ENCODE peak calls at places on chromosomes 7 and 10, in nine cellular contexts. K, S, W, G, C, E, F, O and N are unnamed samples.

GRCh38 chr7:2517004-2517403 is 2.6 kb upstream of the LFNG start:
- DNase-seq in K (no peak), S (no peak), W (no peak), G (no peak), C (no peak), E (no peak), F (no peak), O (no peak), N (no peak)

GRCh38 chr7:83413425-83413824 is 235.5 kb downstream of the SEMA3E start:
- DNase-seq in K (no peak), S (no peak), W (no peak), G (no peak), C (no peak), E (no peak), F (no peak), O (no peak), N (peak)

GRCh38 chr10:14553434-14553833 is 221.3 kb downstream of the FAM107B start:
- DNase-seq in K (no peak), S (no peak), W (no peak), G (no peak), C (no peak), E (no peak), F (peak), O (no peak), N (peak)

GRCh38 chr10:102919237-102919959 is 1.3 kb downstream of the CNNM2 start:
- DNase-seq in K (no peak), S (no peak), W (peak), G (peak), C (peak), E (no peak), F (peak), O (no peak), N (no peak)

GRCh38 chr7:46626261-46627037 is 705.4 kb upstream of the IGFBP3 start:
- DNase-seq in K (no peak), S (no peak), W (no peak), G (no peak), C (no peak), E (no peak), F (no peak), O (no peak), N (no peak)

GRCh38 chr10:42816917-42817316 is 34.3 kb downstream of the BMS1 start:
- DNase-seq in K (no peak), S (no peak), W (no peak), G (no peak), C (no peak), E (no peak), F (no peak), O (no peak), N (no peak)

GRCh38 chr10:130984686-130985085 is 326.8 kb downstream of the TCERG1L start:
- DNase-seq in K (no peak), S (no peak), W (no peak), G (no peak), C (no peak), E (no peak), F (no peak), O (no peak), N (no peak)

GRCh38 chr10:70492786-70493659 is 14.5 kb downstream of the PALD1 start:
- DNase-seq in K (no peak), S (no peak), W (no peak), G (no peak), C (no peak), E (no peak), F (no peak), O (no peak), N (peak)

GRCh38 chr7:51151452-51151851 is 165.2 kb downstream of the COBL start:
- DNase-seq in K (no peak), S (no peak), W (no peak), G (no peak), C (no peak), E (no peak), F (no peak), O (no peak), N (no peak)

GRCh38 chr7:64992971-64993370 is 2.1 kb upstream of the ZNF117 start:
- DNase-seq in K (no peak), S (no peak), W (no peak), G (no peak), C (no peak), E (no peak), F (no peak), O (no peak), N (no peak)

GRCh38 chr10:43261578-43261965 is 5.3 kb downstream of the RASGEF1A start:
- DNase-seq in K (no peak), S (no peak), W (no peak), G (no peak), C (no peak), E (no peak), F (no peak), O (no peak), N (no peak)

GRCh38 chr10:2529945-2530344 is 537.4 kb upstream of the PFKP start:
- DNase-seq in K (no peak), S (no peak), W (no peak), G (peak), C (no peak), E (no peak), F (no peak), O (no peak), N (no peak)

GRCh38 chr10:73790886-73791625 is 5.7 kb downstream of the ZSWIM8 start:
- DNase-seq in K (no peak), S (no peak), W (no peak), G (no peak), C (no peak), E (no peak), F (no peak), O (no peak), N (no peak)

GRCh38 chr10:1544929-1545328 is 192.4 kb downstream of the ADARB2 start:
- DNase-seq in K (no peak), S (no peak), W (no peak), G (no peak), C (no peak), E (no peak), F (no peak), O (no peak), N (no peak)

GRCh38 chr10:77195101-77195500 is 442.5 kb downstream of the KCNMA1 start:
- DNase-seq in K (no peak), S (peak), W (no peak), G (no peak), C (no peak), E (no peak), F (no peak), O (no peak), N (no peak)

GRCh38 chr10:115879372-115879771 is 393.6 kb downstream of the GFRA1 start:
- DNase-seq in K (peak), S (no peak), W (no peak), G (no peak), C (no peak), E (no peak), F (no peak), O (no peak), N (no peak)

GRCh38 chr7:99558306-99559275 is at the start of gene ZNF655:
- DNase-seq in K (peak), S (peak), W (peak), G (peak), C (peak), E (peak), F (peak), O (no peak), N (peak)

DNA sequence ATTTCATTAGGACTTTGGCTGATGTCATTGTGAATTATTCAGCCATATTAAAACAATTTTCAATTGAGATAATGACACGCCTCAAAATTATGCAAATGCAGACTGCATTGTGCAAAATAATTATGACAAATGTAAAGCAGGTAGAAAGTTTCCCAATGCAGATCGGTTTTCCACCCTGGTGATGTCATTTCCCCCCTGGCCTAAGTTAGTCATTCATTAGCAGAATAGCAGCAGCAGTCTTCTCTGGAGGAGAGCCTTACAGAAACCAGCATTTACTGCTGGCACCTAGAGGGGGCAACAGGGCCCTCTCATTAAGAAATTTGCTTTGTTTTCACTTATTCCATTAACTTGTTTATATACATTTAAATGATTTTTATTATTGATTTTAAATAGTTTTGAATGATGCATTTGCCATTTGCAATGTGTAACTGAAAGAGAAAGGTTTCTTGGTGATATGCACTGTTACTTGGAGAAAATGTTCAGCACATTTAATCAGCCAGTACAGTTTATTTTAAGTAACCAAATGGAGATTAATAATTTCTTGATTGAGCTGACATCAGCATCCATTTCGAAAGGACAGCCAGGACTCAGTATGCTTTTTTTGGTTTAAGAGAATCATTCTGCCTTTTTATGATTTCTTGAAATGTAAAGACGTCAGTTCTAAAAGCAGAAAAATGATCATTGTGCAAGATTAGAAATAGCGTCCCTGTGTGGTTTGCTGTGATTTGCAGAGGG is 3.4 kb downstream of the ARID5B start:
- DNase-seq in K (peak), S (peak), W (peak), G (peak), C (peak), E (no peak), F (peak), O (no peak), N (peak)
- TF ChIP-seq MAX in K (no peak), S (no peak), W (no peak), G (no peak), C (no peak), E (no peak), F (no peak), O (no peak), N (no peak)

DNA sequence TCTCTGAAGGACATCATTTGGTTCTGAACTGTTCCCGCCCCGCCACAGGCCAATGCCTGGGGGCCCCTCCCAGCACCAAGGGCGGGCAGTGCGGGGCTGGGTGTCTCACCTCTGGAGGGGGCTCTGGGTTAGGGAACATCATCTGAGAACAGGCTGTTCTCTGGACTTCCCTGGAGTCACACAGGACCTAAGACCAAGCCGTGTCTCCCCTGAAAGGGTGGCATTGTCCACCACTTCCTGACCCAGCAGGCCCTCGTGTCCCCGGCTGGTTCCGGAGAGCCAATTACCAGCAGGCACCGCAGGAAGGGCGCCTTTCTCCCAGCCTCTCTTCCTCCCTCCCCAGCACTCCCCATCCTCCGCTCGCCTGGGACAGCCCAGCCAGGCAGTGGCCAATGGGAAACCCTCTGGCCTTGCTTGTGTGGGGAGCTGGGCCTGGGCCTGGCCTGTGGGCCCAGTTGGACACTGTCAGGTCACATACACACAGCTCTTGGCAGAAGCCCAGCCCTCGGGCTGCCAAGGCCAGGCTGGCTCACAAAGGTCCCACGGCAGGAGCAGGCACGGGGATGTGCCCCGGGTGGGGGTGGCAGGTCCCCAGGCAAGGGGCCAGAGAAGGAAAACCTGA is 119.5 kb downstream of the SPDYE5 start:
- DNase-seq in K (no peak), S (no peak), W (no peak), G (no peak), C (peak), E (no peak), F (peak), O (no peak), N (peak)
- H3K4me3 ChIP-seq in K (no peak), S (no peak), W (no peak), G (no peak), C (no peak), E (no peak), F (no peak), O (no peak), N (no peak)

GRCh38 chr10:50679149-50679548 is 55.4 kb upstream of the SGMS1 start:
- DNase-seq in K (no peak), S (no peak), W (no peak), G (no peak), C (no peak), E (no peak), F (no peak), O (no peak), N (no peak)
- TF ChIP-seq CTCF in K (no peak), S (no peak), W (no peak), G (no peak), C (no peak), E (no peak), F (peak), O (peak), N (no peak)

GRCh38 chr10:107689318-107689717 is 524.8 kb upstream of the SORCS1 start:
- DNase-seq in K (no peak), S (no peak), W (no peak), G (no peak), C (no peak), E (no peak), F (no peak), O (no peak), N (peak)

GRCh38 chr10:107687702-107688101 is 523.2 kb upstream of the SORCS1 start:
- DNase-seq in K (no peak), S (no peak), W (no peak), G (no peak), C (no peak), E (no peak), F (no peak), O (no peak), N (peak)

GRCh38 chr10:107692072-107692471 is 527.6 kb upstream of the SORCS1 start:
- DNase-seq in K (no peak), S (no peak), W (no peak), G (no peak), C (no peak), E (no peak), F (no peak), O (no peak), N (no peak)

GRCh38 chr10:107686095-107686494 is 521.6 kb upstream of the SORCS1 start:
- DNase-seq in K (no peak), S (no peak), W (no peak), G (no peak), C (no peak), E (no peak), F (no peak), O (no peak), N (peak)
- TF ChIP-seq MAX in K (no peak), S (no peak), W (no peak), G (no peak), C (no peak), E (no peak), F (no peak), O (no peak), N (peak)

GRCh38 chr7:17132726-17133125 is 165.7 kb upstream of the AHR start:
- DNase-seq in K (no peak), S (no peak), W (no peak), G (no peak), C (no peak), E (no peak), F (no peak), O (no peak), N (no peak)

GRCh38 chr7:17129218-17129617 is 169.2 kb upstream of the AHR start:
- DNase-seq in K (no peak), S (no peak), W (no peak), G (no peak), C (no peak), E (no peak), F (no peak), O (no peak), N (no peak)

GRCh38 chr7:17131983-17132655 is 166.3 kb upstream of the AHR start:
- DNase-seq in K (no peak), S (no peak), W (no peak), G (no peak), C (no peak), E (no peak), F (peak), O (no peak), N (no peak)

GRCh38 chr7:17131060-17131345 is 167.4 kb upstream of the AHR start:
- DNase-seq in K (no peak), S (no peak), W (no peak), G (no peak), C (no peak), E (no peak), F (peak), O (no peak), N (no peak)

GRCh38 chr7:17130281-17131059 is 168.0 kb upstream of the AHR start:
- DNase-seq in K (no peak), S (peak), W (no peak), G (no peak), C (peak), E (peak), F (peak), O (no peak), N (no peak)
- H3K4me3 ChIP-seq in K (no peak), S (peak), W (no peak), G (no peak), C (no peak), E (no peak), F (peak), O (no peak), N (no peak)

GRCh38 chr7:151745090-151745638 is 131.8 kb downstream of the PRKAG2 start:
- DNase-seq in K (no peak), S (peak), W (peak), G (no peak), C (no peak), E (peak), F (peak), O (no peak), N (peak)
- TF ChIP-seq CTCF in K (peak), S (peak), W (peak), G (peak), C (no peak), E (peak), F (peak), O (no peak), N (peak)